ENCODE peak calls at places on chromosomes 3 and 15, in eight cellular contexts. T is ecto neural progenitor cell; K is nephron progenitor cell; P is naive thymus-derived CD4-positive, alpha-beta T cell; I is anterior cingulate cortex; E is effector CD4-positive, alpha-beta T cell; U is fibroblast of lung; L is ELF-1. R is an unnamed sample.

GRCh38 chr3:100100454-100100853 is 13.8 kb downstream of the FILIP1L start:
- DNase-seq in T (no peak), K (no peak), P (no peak), I (no peak), E (no peak), U (no peak), L (no peak), R (no peak)

GRCh38 chr3:155550386-155550785 is 194.5 kb downstream of the PLCH1 start:
- DNase-seq in T (no peak), K (no peak), P (no peak), I (no peak), E (no peak), U (no peak), L (no peak), R (no peak)

GRCh38 chr3:31384117-31384516 is 148.6 kb upstream of the STT3B start:
- DNase-seq in T (no peak), K (no peak), P (no peak), I (no peak), E (no peak), U (no peak), L (no peak), R (no peak)

GRCh38 chr3:38375072-38375471 is 28.5 kb downstream of the XYLB start:
- DNase-seq in T (no peak), K (no peak), P (no peak), I (no peak), E (no peak), U (no peak), L (no peak), R (no peak)

GRCh38 chr15:63019539-63020109 is 22.9 kb upstream of the TPM1 start:
- DNase-seq in T (peak), K (peak), P (no peak), I (no peak), E (no peak), U (peak), L (peak), R (peak)

GRCh38 chr3:190058486-190059241 is 62.0 kb downstream of the P3H2 start:
- DNase-seq in T (no peak), K (no peak), P (no peak), I (no peak), E (no peak), U (no peak), L (no peak), R (no peak)

GRCh38 chr3:56855856-56856538 is 54.2 kb upstream of the ARHGEF3 start:
- DNase-seq in T (peak), K (peak), P (peak), I (peak), E (peak), U (no peak), L (peak), R (peak)

GRCh38 chr3:176595307-176595706 is 602.0 kb downstream of the TBL1XR1 start:
- DNase-seq in T (no peak), K (no peak), P (no peak), I (no peak), E (no peak), U (no peak), L (no peak), R (no peak)

GRCh38 chr3:5187920-5188418 is 462 bp downstream of the EDEM1 start:
- DNase-seq in T (no peak), K (peak), P (peak), I (peak), E (peak), U (peak), L (no peak), R (peak)

GRCh38 chr15:81291916-81292424 is 32.0 kb downstream of the STARD5 start:
- DNase-seq in T (no peak), K (no peak), P (no peak), I (no peak), E (no peak), U (no peak), L (no peak), R (no peak)

GRCh38 chr3:46935168-46935858 is 41.2 kb downstream of the CCDC12 start:
- DNase-seq in T (no peak), K (no peak), P (no peak), I (no peak), E (no peak), U (peak), L (peak), R (peak)

GRCh38 chr3:27800261-27800660 is 78.1 kb upstream of the EOMES start:
- DNase-seq in T (no peak), K (no peak), P (no peak), I (no peak), E (no peak), U (no peak), L (no peak), R (no peak)

GRCh38 chr15:39583586-39584265 is 2.8 kb downstream of the THBS1 start:
- DNase-seq in T (no peak), K (peak), P (no peak), I (no peak), E (no peak), U (peak), L (no peak), R (peak)

GRCh38 chr15:55742498-55742926 is 440 bp downstream of the PRTG start:
- DNase-seq in T (no peak), K (no peak), P (no peak), I (no peak), E (no peak), U (peak), L (peak), R (peak)

GRCh38 chr3:146334151-146334550 is 83.2 kb upstream of the PLSCR4 start:
- DNase-seq in T (no peak), K (no peak), P (no peak), I (no peak), E (no peak), U (peak), L (no peak), R (peak)

GRCh38 chr3:161349529-161350278 is 21.6 kb downstream of the SPTSSB start:
- DNase-seq in T (no peak), K (no peak), P (no peak), I (no peak), E (no peak), U (peak), L (no peak), R (peak)

GRCh38 chr3:188881954-188882641 is 289.7 kb upstream of the TPRG1 start:
- DNase-seq in T (no peak), K (no peak), P (no peak), I (no peak), E (no peak), U (peak), L (no peak), R (no peak)